ENCODE peak calls at places on chromosome 20, in nine cellular contexts. W is body of pancreas, C is H54, Q is heart left ventricle, D is transverse colon, V is ovary, E is HepG2, S is Peyer's patch, L is esophagus squamous epithelium. U is an unnamed sample.

GRCh38 chr20:41392295-41392694 is 25.7 kb upstream of the EMILIN3 start:
- DNase-seq in W (no peak), S (no peak), D (no peak), E (no peak), Q (no peak), C (no peak), L (no peak), V (no peak), U (no peak)

GRCh38 chr20:52049001-52049731 is 142.4 kb downstream of the ZFP64 start:
- DNase-seq in S (no peak), Q (no peak), D (no peak), V (no peak), W (no peak), L (no peak), E (no peak), C (no peak), U (no peak)

GRCh38 chr20:41287327-41287726 is 30.2 kb downstream of the ZHX3 start:
- DNase-seq in E (no peak), Q (no peak), S (no peak), V (no peak), C (no peak), L (no peak), W (no peak), D (no peak), U (no peak)

GRCh38 chr20:46260480-46260879 is 47.8 kb downstream of the CDH22 start:
- DNase-seq in E (no peak), S (no peak), Q (no peak), C (no peak), W (no peak), V (no peak), D (no peak), L (no peak), U (no peak)

GRCh38 chr20:40945754-40946451 is 82.7 kb upstream of the TOP1 start:
- DNase-seq in Q (peak; percentile 66), W (peak; percentile 26), E (peak; percentile 72), L (no peak), V (peak; percentile 35), D (peak; percentile 41), S (no peak), C (peak; percentile 29), U (peak; percentile 18)

GRCh38 chr20:53840462-53841000 is 229.9 kb downstream of the BCAS1 start:
- DNase-seq in L (no peak), Q (no peak), E (no peak), D (no peak), W (no peak), C (no peak), V (no peak), S (no peak), U (no peak)

GRCh38 chr20:43840382-43841070 is 74.1 kb upstream of the TOX2 start:
- DNase-seq in E (peak; percentile 39), C (no peak), W (no peak), D (peak; percentile 13), V (no peak), L (no peak), S (peak; percentile 35), Q (no peak), U (no peak)

GRCh38 chr20:51067792-51068191 is 44.9 kb upstream of the KCNG1 start:
- DNase-seq in L (no peak), Q (no peak), W (no peak), C (no peak), E (no peak), D (no peak), V (no peak), S (no peak), U (no peak)

GRCh38 chr20:5191829-5192569 is 65.2 kb downstream of the CDS2 start:
- DNase-seq in C (peak; percentile 50), W (peak; percentile 39), V (peak; percentile 56), L (no peak), Q (peak; percentile 43), D (peak; percentile 31), E (peak; percentile 90), S (no peak), U (peak; percentile 78)

GRCh38 chr20:49821850-49822249 is 9.2 kb downstream of the SLC9A8 start:
- DNase-seq in C (peak; percentile 15), W (no peak), Q (no peak), E (no peak), S (no peak), V (peak; percentile 45), D (no peak), L (no peak), U (no peak)

GRCh38 chr20:43662943-43663655 is 3.8 kb upstream of the MYBL2 start:
- DNase-seq in D (peak; percentile 28), W (no peak), E (no peak), S (no peak), C (peak; percentile 33), Q (no peak), L (no peak), V (no peak), U (peak; percentile 30)

GRCh38 chr20:33859157-33859695 is 48.1 kb downstream of the CHMP4B start:
- DNase-seq in S (peak; percentile 71), E (peak; percentile 37), D (peak; percentile 52), W (no peak), L (no peak), V (no peak), C (no peak), Q (peak; percentile 26), U (no peak)

GRCh38 chr20:44011251-44011940 is 96.7 kb downstream of the TOX2 start:
- DNase-seq in D (no peak), S (no peak), W (no peak), C (no peak), V (no peak), Q (no peak), L (no peak), E (no peak), U (peak; percentile 25)

GRCh38 chr20:16530201-16530681 is 43.0 kb downstream of the KIF16B start:
- DNase-seq in L (no peak), S (no peak), C (peak; percentile 57), V (no peak), Q (no peak), D (peak; percentile 87), E (peak; percentile 26), W (no peak), U (no peak)

DNA sequence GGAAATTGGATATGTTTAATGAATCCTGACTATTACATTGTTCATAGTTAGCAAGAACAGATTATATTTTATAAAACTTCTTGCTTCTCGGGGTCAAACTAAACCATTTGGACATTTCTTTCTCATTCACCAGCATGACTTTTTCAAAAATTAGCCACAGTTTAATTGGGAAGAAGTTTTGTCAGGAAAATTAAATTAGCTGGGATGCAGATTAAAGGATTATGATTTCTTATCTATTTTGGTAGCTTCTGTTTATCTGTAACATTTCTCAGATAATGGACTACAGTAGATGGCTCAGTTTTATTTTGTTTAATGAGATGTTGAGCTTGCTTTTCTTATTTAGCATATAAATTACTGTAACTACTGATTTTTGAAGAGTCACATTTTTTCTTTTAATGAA is 26.4 kb upstream of the TMX4 start:
- DNase-seq in L (no peak), E (no peak), W (no peak), D (no peak), C (no peak), Q (no peak), V (no peak), S (no peak), U (no peak)
- TF ChIP-seq POLR2A in L (no peak), E (no peak), W (no peak), D (no peak), C (no peak), Q (no peak), V (no peak), S (no peak), U (no peak)

DNA sequence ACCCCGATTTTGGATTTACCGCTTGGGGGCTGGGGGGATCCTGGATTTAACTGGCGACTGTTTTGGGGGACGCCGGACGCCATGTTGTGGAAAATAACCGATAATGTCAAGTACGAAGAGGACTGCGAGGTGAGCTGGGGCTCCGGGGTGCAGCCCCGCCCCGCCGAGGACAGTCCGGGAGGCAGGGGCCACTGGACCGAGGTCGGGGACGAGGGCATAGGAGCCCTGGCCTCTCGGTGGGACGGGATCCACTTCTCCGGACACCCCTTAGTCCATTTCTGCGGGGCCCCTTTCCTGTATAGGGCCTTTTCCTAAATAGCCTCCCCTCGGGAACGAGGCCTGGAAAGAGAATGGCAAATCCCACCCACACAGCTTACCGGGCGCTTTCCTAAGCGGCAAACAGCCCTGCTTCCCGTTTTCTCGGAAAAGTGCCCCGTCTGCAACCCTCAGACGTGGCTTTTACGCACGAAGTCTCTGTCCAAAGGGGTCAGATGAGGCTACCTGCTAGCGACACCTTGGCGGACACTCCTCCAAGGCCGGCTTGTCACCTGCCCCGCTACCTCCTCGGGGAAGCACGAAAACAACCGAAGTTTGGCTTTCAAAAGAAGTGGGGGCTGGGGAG is 469 bp downstream of the TFAP2C start:
- DNase-seq in S (no peak), Q (no peak), E (no peak), C (peak; percentile 53), D (no peak), V (no peak), W (no peak), L (no peak), U (no peak)
- TF ChIP-seq POLR2A in S (no peak), Q (no peak), E (no peak), C (no peak), D (no peak), V (no peak), W (no peak), L (peak; percentile 25), U (no peak)

GRCh38 chr20:62644044-62644795 is 1.9 kb downstream of the SLCO4A1 start:
- DNase-seq in E (no peak), L (no peak), Q (no peak), W (no peak), S (no peak), C (no peak), V (no peak), D (peak; percentile 81), U (no peak)

GRCh38 chr20:62640870-62641748 is 1.2 kb upstream of the SLCO4A1 start:
- DNase-seq in C (no peak), S (no peak), D (no peak), W (no peak), V (no peak), L (no peak), E (no peak), Q (no peak), U (no peak)

GRCh38 chr20:62643521-62644043 is 1.3 kb downstream of the SLCO4A1 start:
- DNase-seq in Q (no peak), W (no peak), L (no peak), D (no peak), C (no peak), V (no peak), E (no peak), S (no peak), U (no peak)

GRCh38 chr20:62642666-62643520 is 590 bp downstream of the SLCO4A1 start:
- DNase-seq in V (no peak), D (peak; percentile 64), L (no peak), S (peak; percentile 59), C (no peak), W (peak; percentile 53), E (no peak), Q (no peak), U (peak; percentile 42)

GRCh38 chr20:62641749-62642665 is at the start of gene SLCO4A1:
- DNase-seq in V (peak; percentile 76), S (peak; percentile 88), C (peak; percentile 92), Q (peak; percentile 85), L (no peak), W (peak; percentile 71), D (peak; percentile 87), E (peak; percentile 59), U (peak; percentile 77)
- TF ChIP-seq POLR2A in V (peak; percentile 47), S (peak; percentile 80), C (peak; percentile 70), Q (no peak), L (no peak), W (peak; percentile 38), D (peak; percentile 73), E (peak; percentile 32), U (peak; percentile 62)

DNA sequence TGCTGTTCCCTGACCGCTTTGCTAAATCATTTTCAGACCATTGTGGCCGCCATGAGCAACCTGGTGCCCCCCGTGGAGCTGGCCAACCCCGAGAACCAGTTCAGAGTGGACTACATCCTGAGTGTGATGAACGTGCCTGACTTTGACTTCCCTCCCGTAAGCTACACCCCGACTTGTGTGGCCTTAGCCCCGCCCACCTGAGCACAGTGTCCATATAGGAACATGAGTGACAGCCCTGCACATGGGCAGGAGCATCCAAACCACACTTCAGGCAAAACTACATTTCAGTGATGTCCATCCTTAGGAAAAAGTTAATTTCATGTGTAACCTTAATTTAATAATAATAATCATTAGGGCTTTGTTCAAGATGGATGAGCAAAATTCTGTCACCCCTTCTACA is 51.1 kb downstream of the GNAS start:
- DNase-seq in C (no peak), E (no peak), L (no peak), S (no peak), W (no peak), D (no peak), Q (no peak), V (no peak), U (no peak)
- TF ChIP-seq POLR2A in C (no peak), E (no peak), L (no peak), S (no peak), W (no peak), D (no peak), Q (no peak), V (no peak), U (no peak)